ENCODE peak calls at places on chromosomes 13 and 19, in eight cellular contexts. R is stimulated activated CD8-positive, alpha-beta memory T cell treated with anti-CD3 and anti-CD28 coated beads, Interleukin-2, amount 100 ng/mL, for 48 hours; S is activated naive CD4-positive, alpha-beta T cell; W is activated CD4-positive, alpha-beta T cell treated with anti-CD3 and anti-CD28 coated beads, Interleukin-2, amount 50 U/mL, for 1 hour; Z is NCI-H1930; A is stimulated activated naive CD4-positive, alpha-beta T cell treated with Interleukin-2 at 50 U/mL for 16 hours; J is GM23248; D is uterus. X is an unnamed sample.

GRCh38 chr19:40974633-40975037 is 16.4 kb upstream of the CYP2B6 start:
- DNase-seq in A (peak), R (peak), J (peak), Z (peak), S (peak), W (peak), D (peak), X (peak)

GRCh38 chr13:75319244-75319643 is 162.7 kb downstream of the TBC1D4 start:
- DNase-seq in A (no peak), W (no peak), D (no peak), R (no peak), J (no peak), Z (no peak), S (no peak), X (no peak)

GRCh38 chr19:34314437-34315313 is 50.3 kb upstream of the GPI start:
- DNase-seq in S (no peak), D (no peak), W (no peak), A (no peak), Z (no peak), J (no peak), R (no peak), X (peak)

GRCh38 chr13:46129955-46130354 is 25.1 kb upstream of the CPB2 start:
- DNase-seq in S (no peak), J (no peak), D (no peak), Z (no peak), W (no peak), R (no peak), A (no peak), X (no peak)

GRCh38 chr13:51681037-51681678 is 96.9 kb downstream of the WDFY2 start:
- DNase-seq in S (no peak), D (no peak), A (no peak), R (no peak), W (no peak), Z (no peak), J (peak), X (no peak)

GRCh38 chr19:34482380-34483250 is 1.1 kb downstream of the WTIP start:
- DNase-seq in A (no peak), R (no peak), S (no peak), J (peak), D (no peak), Z (no peak), W (no peak), X (no peak)

GRCh38 chr19:13160557-13160956 is 10.3 kb downstream of the IER2 start:
- DNase-seq in D (no peak), A (no peak), R (no peak), W (no peak), S (no peak), J (peak), Z (no peak), X (no peak)

GRCh38 chr13:84668637-84669036 is 786.4 kb upstream of the SLITRK1 start:
- DNase-seq in A (no peak), S (no peak), Z (no peak), D (no peak), R (no peak), W (no peak), J (no peak), X (no peak)

GRCh38 chr19:39422020-39422419 is 9.6 kb downstream of the PLEKHG2 start:
- DNase-seq in R (no peak), W (no peak), D (no peak), A (no peak), Z (no peak), J (no peak), S (no peak), X (no peak)

GRCh38 chr19:49129238-49129583 is 9.9 kb downstream of the PPFIA3 start:
- DNase-seq in J (no peak), R (no peak), Z (peak), D (no peak), A (no peak), W (no peak), S (no peak), X (no peak)

GRCh38 chr13:48320906-48321510 is 17.5 kb downstream of the RB1 start:
- DNase-seq in A (no peak), R (no peak), J (no peak), W (no peak), Z (no peak), S (no peak), D (no peak), X (no peak)

GRCh38 chr19:51272183-51272817 is 21.4 kb downstream of the SIGLECL1 start:
- DNase-seq in R (no peak), W (no peak), S (no peak), Z (no peak), A (no peak), D (no peak), J (no peak), X (no peak)

GRCh38 chr13:106357198-106357597 is 178.3 kb downstream of the EFNB2 start:
- DNase-seq in Z (no peak), S (no peak), A (no peak), R (no peak), J (peak), W (no peak), D (no peak), X (no peak)

GRCh38 chr19:48419158-48419920 is 25.9 kb downstream of the GRIN2D start:
- DNase-seq in W (peak), S (no peak), D (peak), Z (peak), J (peak), A (peak), R (peak), X (peak)

GRCh38 chr19:21084343-21084742 is 2.3 kb downstream of the ZNF714 start:
- DNase-seq in W (no peak), Z (no peak), D (no peak), J (peak), R (no peak), S (no peak), A (no peak), X (no peak)

GRCh38 chr19:38251564-38252051 is 4.6 kb downstream of the PPP1R14A start:
- DNase-seq in R (no peak), A (no peak), J (peak), D (peak), Z (no peak), W (no peak), S (no peak), X (no peak)

GRCh38 chr19:45693168-45693788 is 812 bp downstream of the QPCTL start:
- DNase-seq in D (peak), S (peak), A (peak), Z (peak), R (peak), J (peak), W (peak), X (peak)

GRCh38 chr19:10230155-10230903 is 802 bp downstream of the S1PR2 start:
- DNase-seq in Z (peak), W (peak), R (peak), S (peak), D (peak), J (peak), A (peak), X (no peak)

GRCh38 chr13:49627831-49628652 is at the start of gene ARL11:
- DNase-seq in J (no peak), Z (no peak), W (peak), D (no peak), S (no peak), A (peak), R (peak), X (peak)

GRCh38 chr13:44050450-44051063 is 170.9 kb downstream of the LACC1 start:
- DNase-seq in Z (peak), R (no peak), A (no peak), W (no peak), D (no peak), J (peak), S (no peak), X (peak)

X was measured in OCI-LY7.